ENCODE peak calls at places on chromosomes 7 and 10, in four cellular contexts. One of them, this sample, is unnamed.

GRCh38 chr7:141418087-141418486 is 133.1 kb upstream of the AGK start:
- DNase-seq in ascending aorta: no peak
- DNase-seq in heart left ventricle: no peak
- DNase-seq in prostate gland: no peak
- DNase-seq in this sample: no peak

GRCh38 chr10:132755166-132755711 is 30.7 kb downstream of the NKX6-2 start:
- DNase-seq in ascending aorta: no peak
- DNase-seq in heart left ventricle: no peak
- DNase-seq in prostate gland: no peak
- DNase-seq in this sample: no peak

GRCh38 chr10:101008823-101009423 is 9.3 kb downstream of the LZTS2 start:
- DNase-seq in ascending aorta: no peak
- DNase-seq in heart left ventricle: no peak
- DNase-seq in prostate gland: no peak
- DNase-seq in this sample: no peak

GRCh38 chr7:21580073-21580521 is 37.3 kb downstream of the DNAH11 start:
- DNase-seq in ascending aorta: no peak
- DNase-seq in heart left ventricle: no peak
- DNase-seq in prostate gland: peak; percentile 12
- DNase-seq in this sample: no peak

GRCh38 chr10:120805014-120805805 is 46.0 kb upstream of the WDR11 start:
- DNase-seq in ascending aorta: no peak
- DNase-seq in heart left ventricle: no peak
- DNase-seq in prostate gland: no peak
- DNase-seq in this sample: no peak

GRCh38 chr7:153190452-153190851 is 430.9 kb downstream of the ACTR3B start:
- DNase-seq in ascending aorta: no peak
- DNase-seq in heart left ventricle: no peak
- DNase-seq in prostate gland: no peak
- DNase-seq in this sample: no peak

GRCh38 chr7:105030447-105030846 is 16.4 kb downstream of the KMT2E start:
- DNase-seq in ascending aorta: no peak
- DNase-seq in heart left ventricle: no peak
- DNase-seq in prostate gland: no peak
- DNase-seq in this sample: no peak

GRCh38 chr7:90910136-90910535 is 314.0 kb downstream of the CDK14 start:
- DNase-seq in ascending aorta: no peak
- DNase-seq in heart left ventricle: no peak
- DNase-seq in prostate gland: no peak
- DNase-seq in this sample: no peak

GRCh38 chr10:50576245-50576815 is 47.4 kb downstream of the SGMS1 start:
- DNase-seq in ascending aorta: no peak
- DNase-seq in heart left ventricle: no peak
- DNase-seq in prostate gland: no peak
- DNase-seq in this sample: no peak

GRCh38 chr10:30353851-30354250 is 4.8 kb upstream of the MTPAP start:
- DNase-seq in ascending aorta: no peak
- DNase-seq in heart left ventricle: no peak
- DNase-seq in prostate gland: no peak
- DNase-seq in this sample: no peak

GRCh38 chr7:24824896-24825295 is 67.6 kb upstream of the GSDME start:
- DNase-seq in ascending aorta: no peak
- DNase-seq in heart left ventricle: no peak
- DNase-seq in prostate gland: no peak
- DNase-seq in this sample: no peak

GRCh38 chr10:100733319-100733718 is 12.1 kb upstream of the PAX2 start:
- DNase-seq in ascending aorta: no peak
- DNase-seq in heart left ventricle: no peak
- DNase-seq in prostate gland: no peak
- DNase-seq in this sample: no peak

GRCh38 chr10:74039561-74040145 is 41.7 kb downstream of the VCL start:
- DNase-seq in ascending aorta: no peak
- DNase-seq in heart left ventricle: peak; percentile 40
- DNase-seq in prostate gland: no peak
- DNase-seq in this sample: no peak

GRCh38 chr10:60869916-60870728 is 73.9 kb downstream of the RHOBTB1 start:
- DNase-seq in ascending aorta: no peak
- DNase-seq in heart left ventricle: no peak
- DNase-seq in prostate gland: no peak
- DNase-seq in this sample: no peak

GRCh38 chr7:1192171-1192676 is 32.2 kb upstream of the ZFAND2A start:
- DNase-seq in ascending aorta: no peak
- DNase-seq in heart left ventricle: no peak
- DNase-seq in prostate gland: no peak
- DNase-seq in this sample: no peak

GRCh38 chr7:103432713-103433112 is 13.3 kb downstream of the SLC26A5 start:
- DNase-seq in ascending aorta: no peak
- DNase-seq in heart left ventricle: no peak
- DNase-seq in prostate gland: no peak
- DNase-seq in this sample: no peak

GRCh38 chr7:33928986-33929385 is 23.6 kb downstream of the BMPER start:
- DNase-seq in ascending aorta: no peak
- DNase-seq in heart left ventricle: no peak
- DNase-seq in prostate gland: no peak
- DNase-seq in this sample: no peak

GRCh38 chr10:104322416-104322782 is 15.9 kb downstream of the ITPRIP start:
- DNase-seq in ascending aorta: no peak
- DNase-seq in heart left ventricle: no peak
- DNase-seq in prostate gland: peak; percentile 76
- DNase-seq in this sample: no peak

GRCh38 chr7:22666732-22667131 is 60.3 kb upstream of the IL6 start:
- DNase-seq in ascending aorta: no peak
- DNase-seq in heart left ventricle: no peak
- DNase-seq in prostate gland: no peak
- DNase-seq in this sample: no peak

GRCh38 chr10:18610517-18610916 is 40.9 kb downstream of the NSUN6 start:
- DNase-seq in ascending aorta: no peak
- DNase-seq in heart left ventricle: no peak
- DNase-seq in prostate gland: peak; percentile 60
- DNase-seq in this sample: no peak

GRCh38 chr10:7887417-7887816 is 69.1 kb downstream of the TAF3 start:
- DNase-seq in ascending aorta: no peak
- DNase-seq in heart left ventricle: no peak
- DNase-seq in prostate gland: no peak
- DNase-seq in this sample: no peak

GRCh38 chr10:100637785-100638184 is 102.0 kb downstream of the HIF1AN start:
- DNase-seq in ascending aorta: no peak
- DNase-seq in heart left ventricle: no peak
- DNase-seq in prostate gland: no peak
- DNase-seq in this sample: no peak

GRCh38 chr7:457814-458510 is 61.7 kb downstream of the PDGFA start:
- DNase-seq in ascending aorta: no peak
- DNase-seq in heart left ventricle: no peak
- DNase-seq in prostate gland: no peak
- DNase-seq in this sample: no peak

GRCh38 chr10:79093658-79094411 is 25.1 kb downstream of the ZMIZ1 start:
- DNase-seq in ascending aorta: no peak
- DNase-seq in heart left ventricle: no peak
- DNase-seq in prostate gland: peak; percentile 68
- DNase-seq in this sample: peak; percentile 91

GRCh38 chr10:70115948-70116682 is 16.5 kb downstream of the AIFM2 start:
- DNase-seq in ascending aorta: no peak
- DNase-seq in heart left ventricle: peak; percentile 47
- DNase-seq in prostate gland: peak; percentile 43
- DNase-seq in this sample: no peak

GRCh38 chr10:90602815-90603600 is 254.8 kb downstream of the HTR7 start:
- DNase-seq in ascending aorta: no peak
- DNase-seq in heart left ventricle: no peak
- DNase-seq in prostate gland: no peak
- DNase-seq in this sample: no peak

GRCh38 chr7:42831051-42831952 is 80.6 kb downstream of the C7orf25 start:
- DNase-seq in ascending aorta: no peak
- DNase-seq in heart left ventricle: peak; percentile 30
- DNase-seq in prostate gland: peak; percentile 53
- DNase-seq in this sample: no peak

GRCh38 chr7:22373388-22373787 is 16.4 kb upstream of the RAPGEF5 start:
- DNase-seq in ascending aorta: no peak
- DNase-seq in heart left ventricle: no peak
- DNase-seq in prostate gland: no peak
- DNase-seq in this sample: no peak

GRCh38 chr7:128201067-128201689 is 39.9 kb upstream of the LEP start:
- DNase-seq in ascending aorta: no peak
- DNase-seq in heart left ventricle: no peak
- DNase-seq in prostate gland: no peak
- DNase-seq in this sample: no peak

GRCh38 chr10:5944389-5945202 is 32.7 kb downstream of the IL15RA start:
- DNase-seq in ascending aorta: peak; percentile 86
- DNase-seq in heart left ventricle: peak; percentile 86
- DNase-seq in prostate gland: peak; percentile 48
- DNase-seq in this sample: peak; percentile 96

GRCh38 chr7:81857385-81857784 is 87.5 kb upstream of the HGF start:
- DNase-seq in ascending aorta: no peak
- DNase-seq in heart left ventricle: no peak
- DNase-seq in prostate gland: no peak
- DNase-seq in this sample: no peak

GRCh38 chr7:26583094-26583493 is 281.3 kb downstream of the SKAP2 start:
- DNase-seq in ascending aorta: no peak
- DNase-seq in heart left ventricle: no peak
- DNase-seq in prostate gland: no peak
- DNase-seq in this sample: no peak

GRCh38 chr10:43955002-43955596 is 306.4 kb upstream of the ZNF32 start:
- DNase-seq in ascending aorta: no peak
- DNase-seq in heart left ventricle: no peak
- DNase-seq in prostate gland: no peak
- DNase-seq in this sample: no peak

GRCh38 chr7:90111-91063 is 102.0 kb upstream of the FAM20C start:
- DNase-seq in ascending aorta: no peak
- DNase-seq in heart left ventricle: no peak
- DNase-seq in prostate gland: no peak
- DNase-seq in this sample: peak; percentile 57

GRCh38 chr7:12607134-12607533 is 36.6 kb downstream of the SCIN start:
- DNase-seq in ascending aorta: no peak
- DNase-seq in heart left ventricle: no peak
- DNase-seq in prostate gland: no peak
- DNase-seq in this sample: no peak

GRCh38 chr10:44198780-44199097 is 186.2 kb downstream of the CXCL12 start:
- DNase-seq in ascending aorta: no peak
- DNase-seq in heart left ventricle: peak; percentile 48
- DNase-seq in prostate gland: no peak
- DNase-seq in this sample: no peak

DNA sequence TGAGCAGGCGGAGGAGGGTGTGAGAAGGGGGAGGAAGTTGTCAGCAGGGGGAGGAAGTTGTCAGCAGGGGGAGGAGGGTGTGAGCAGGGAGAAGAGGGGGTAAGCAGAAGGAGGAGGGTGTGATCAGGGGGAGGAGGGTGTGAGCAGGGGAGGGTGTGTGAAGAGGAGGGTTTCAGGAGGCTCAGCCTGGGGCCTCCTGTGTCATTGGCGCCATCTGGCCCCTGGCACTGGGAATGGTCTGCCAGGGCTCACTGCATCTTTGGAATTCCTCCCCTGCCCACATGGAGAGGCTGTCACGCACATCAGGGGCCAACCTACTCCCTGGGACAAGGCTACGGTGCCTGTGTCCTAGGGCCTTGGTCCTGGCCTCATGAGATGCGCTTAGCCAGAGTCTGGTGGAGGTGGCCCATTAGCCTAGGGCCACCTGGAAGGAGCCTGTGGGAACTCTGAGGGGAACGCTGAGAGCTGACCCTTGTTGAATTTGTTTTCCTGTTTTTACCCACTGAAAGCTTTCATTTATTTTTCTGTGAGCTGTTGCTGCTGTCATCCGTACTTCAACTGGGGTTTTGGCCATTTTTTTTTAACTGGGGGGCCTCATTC is 18.0 kb downstream of the CAMK2B start:
- DNase-seq in ascending aorta: no peak
- DNase-seq in heart left ventricle: peak; percentile 61
- DNase-seq in prostate gland: no peak
- DNase-seq in this sample: peak; percentile 71
- TF ChIP-seq CTCF in ascending aorta: no peak
- TF ChIP-seq CTCF in heart left ventricle: peak; percentile 46
- TF ChIP-seq CTCF in prostate gland: no peak
- TF ChIP-seq CTCF in this sample: peak; percentile 53

GRCh38 chr10:93751832-93752231 is 5.9 kb upstream of the LGI1 start:
- DNase-seq in ascending aorta: no peak
- DNase-seq in heart left ventricle: no peak
- DNase-seq in prostate gland: no peak
- DNase-seq in this sample: no peak
- H3K4me3 ChIP-seq in ascending aorta: peak overlapping the region; percentile 6
- H3K4me3 ChIP-seq in heart left ventricle: no peak overlapping the region
- H3K4me3 ChIP-seq in prostate gland: no peak overlapping the region
- H3K4me3 ChIP-seq in this sample: peak overlapping the region; percentile 21

GRCh38 chr7:154907651-154908620 is 95.0 kb downstream of the PAXIP1 start:
- DNase-seq in ascending aorta: no peak
- DNase-seq in heart left ventricle: no peak
- DNase-seq in prostate gland: no peak
- DNase-seq in this sample: no peak

GRCh38 chr7:154905615-154906014 is 97.3 kb downstream of the PAXIP1 start:
- DNase-seq in ascending aorta: no peak
- DNase-seq in heart left ventricle: no peak
- DNase-seq in prostate gland: no peak
- DNase-seq in this sample: no peak

GRCh38 chr7:154906201-154906600 is 96.7 kb downstream of the PAXIP1 start:
- DNase-seq in ascending aorta: no peak
- DNase-seq in heart left ventricle: no peak
- DNase-seq in prostate gland: no peak
- DNase-seq in this sample: no peak

GRCh38 chr7:154909241-154910105 is 93.5 kb downstream of the PAXIP1 start:
- DNase-seq in ascending aorta: no peak
- DNase-seq in heart left ventricle: no peak
- DNase-seq in prostate gland: no peak
- DNase-seq in this sample: no peak

DNA sequence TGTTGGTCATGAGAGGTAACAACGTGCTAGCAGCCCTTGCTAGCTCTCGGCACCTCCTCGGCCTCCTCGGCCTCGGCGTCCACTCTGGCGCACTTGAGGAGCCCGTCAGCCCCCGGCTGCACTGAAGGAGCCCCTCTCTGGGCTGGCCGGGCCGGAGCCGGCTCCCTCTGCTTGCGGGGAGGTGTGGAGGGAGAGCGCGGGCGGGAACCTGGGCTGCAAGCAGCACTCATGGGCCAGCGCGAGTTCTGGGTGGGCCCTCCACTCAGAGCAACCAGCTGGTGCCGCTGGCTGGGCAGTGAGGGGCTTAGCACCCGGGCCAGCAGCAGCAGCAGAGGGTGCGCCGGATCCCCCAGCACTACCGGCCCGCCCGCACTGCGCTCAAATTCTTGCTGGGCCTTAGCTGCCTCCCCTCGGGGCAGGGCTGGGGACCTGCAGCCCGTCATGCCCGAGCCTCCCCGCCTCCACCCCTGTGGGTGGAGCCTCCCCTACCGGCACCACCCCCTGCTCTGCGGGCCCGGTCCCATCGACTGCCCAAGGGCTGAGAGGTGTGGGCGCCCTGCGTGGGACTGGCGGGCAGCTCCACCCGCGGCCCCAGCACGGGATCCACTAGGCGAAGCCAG is 96.1 kb downstream of the PAXIP1 start:
- DNase-seq in ascending aorta: no peak
- DNase-seq in heart left ventricle: no peak
- DNase-seq in prostate gland: no peak
- DNase-seq in this sample: no peak
- TF ChIP-seq CTCF in ascending aorta: no peak
- TF ChIP-seq CTCF in heart left ventricle: no peak
- TF ChIP-seq CTCF in prostate gland: no peak
- TF ChIP-seq CTCF in this sample: no peak

GRCh38 chr7:45089314-45089891 is 634 bp upstream of the NACAD start:
- DNase-seq in ascending aorta: no peak
- DNase-seq in heart left ventricle: no peak
- DNase-seq in prostate gland: peak; percentile 48
- DNase-seq in this sample: no peak
- H3K4me3 ChIP-seq in ascending aorta: peak overlapping the region; percentile 80
- H3K4me3 ChIP-seq in heart left ventricle: peak overlapping the region; percentile 59
- H3K4me3 ChIP-seq in prostate gland: peak overlapping the region; percentile 51
- H3K4me3 ChIP-seq in this sample: peak overlapping the region; percentile 70

This sample was measured in right atrium auricular region.